ENCODE peak calls at places on chromosomes 13 and 19, in seven cellular contexts. H is tibial artery, E is heart left ventricle, C is PC-3, M is lung, O is BE2C, P is body of pancreas. L is an unnamed sample. For H3K36me3, the result is how much of the 10 kb centered on the place peaks cover.

GRCh38 chr19:47070756-47071155 is 22.3 kb upstream of the TMEM160 start:
- DNase-seq in H (no peak), E (no peak), C (no peak), M (no peak), O (no peak), P (no peak), L (no peak)

GRCh38 chr19:18712981-18713380 is 29.5 kb downstream of the CRTC1 start:
- DNase-seq in H (no peak), E (no peak), C (no peak), M (no peak), O (no peak), P (no peak), L (no peak)

GRCh38 chr19:19384486-19384885 is 21.0 kb upstream of the GATAD2A start:
- DNase-seq in H (no peak), E (no peak), C (no peak), M (no peak), O (no peak), P (no peak), L (no peak)

GRCh38 chr19:47284324-47284899 is 9.7 kb downstream of the INAFM1 start:
- DNase-seq in H (no peak), E (no peak), C (peak), M (no peak), O (peak), P (peak), L (no peak)

GRCh38 chr19:55644842-55645511 is 1.5 kb downstream of the ZNF581 start:
- DNase-seq in H (no peak), E (no peak), C (no peak), M (no peak), O (no peak), P (no peak), L (peak)

GRCh38 chr19:35484637-35485036 is 5.6 kb downstream of the KRTDAP start:
- DNase-seq in H (no peak), E (no peak), C (no peak), M (no peak), O (no peak), P (no peak), L (no peak)

GRCh38 chr19:39145180-39145953 is 19.8 kb downstream of the PAK4 start:
- DNase-seq in H (no peak), E (no peak), C (no peak), M (no peak), O (no peak), P (peak), L (no peak)

GRCh38 chr19:49442354-49442753 is 1.0 kb upstream of the SLC17A7 start:
- DNase-seq in H (peak), E (peak), C (peak), M (no peak), O (no peak), P (peak), L (peak)

GRCh38 chr13:105778196-105778595 is 757.3 kb downstream of the EFNB2 start:
- DNase-seq in H (no peak), E (no peak), C (no peak), M (no peak), O (no peak), P (no peak), L (no peak)

GRCh38 chr13:42276683-42277082 is 4.7 kb downstream of the AKAP11 start:
- DNase-seq in H (no peak), E (no peak), C (no peak), M (no peak), O (no peak), P (no peak), L (no peak)

GRCh38 chr19:42596391-42597071 is 1.8 kb upstream of the CEACAM8 start:
- DNase-seq in H (no peak), E (peak), C (peak), M (no peak), O (peak), P (peak), L (no peak)

GRCh38 chr19:47609885-47610545 is 1.1 kb downstream of the BICRA start:
- DNase-seq in H (peak), E (peak), C (peak), M (peak), O (peak), P (peak), L (peak)

GRCh38 chr19:4636761-4637160 is 2.6 kb upstream of the TNFAIP8L1 start:
- DNase-seq in H (no peak), E (no peak), C (no peak), M (no peak), O (no peak), P (no peak), L (no peak)

GRCh38 chr13:110307697-110308376 is 753 bp downstream of the COL4A2 start:
- DNase-seq in H (no peak), E (no peak), C (no peak), M (no peak), O (no peak), P (no peak), L (no peak)

GRCh38 chr13:110797230-110797877 is 83.9 kb downstream of the ING1 start:
- DNase-seq in H (no peak), E (no peak), C (peak), M (no peak), O (no peak), P (no peak), L (no peak)

GRCh38 chr13:99415014-99415650 is 86.1 kb upstream of the TM9SF2 start:
- DNase-seq in H (peak), E (no peak), C (no peak), M (no peak), O (no peak), P (peak), L (no peak)

GRCh38 chr13:44093607-44094583 is 214.2 kb downstream of the LACC1 start:
- DNase-seq in H (no peak), E (no peak), C (no peak), M (no peak), O (no peak), P (no peak), L (no peak)

GRCh38 chr13:22220186-22221160 is 549.6 kb downstream of the FGF9 start:
- DNase-seq in H (no peak), E (no peak), C (no peak), M (no peak), O (no peak), P (no peak), L (no peak)

GRCh38 chr13:105974380-105974779 is 561.1 kb downstream of the EFNB2 start:
- DNase-seq in H (no peak), E (no peak), C (no peak), M (no peak), O (no peak), P (no peak), L (no peak)

GRCh38 chr13:86974995-86975328 is 696.2 kb upstream of the SLITRK5 start:
- DNase-seq in H (no peak), E (no peak), C (no peak), M (no peak), O (no peak), P (no peak), L (no peak)

GRCh38 chr19:32345261-32346207 is at the start of gene ZNF507:
- DNase-seq in H (peak), E (peak), C (peak), M (peak), O (peak), P (peak), L (peak)

GRCh38 chr13:30142502-30143211 is 164.7 kb downstream of the KATNAL1 start:
- DNase-seq in H (no peak), E (no peak), C (peak), M (no peak), O (peak), P (peak), L (no peak)

GRCh38 chr13:106416645-106417044 is 118.8 kb downstream of the EFNB2 start:
- DNase-seq in H (no peak), E (no peak), C (no peak), M (no peak), O (no peak), P (no peak), L (no peak)

GRCh38 chr19:896434-896833 is 3.1 kb downstream of the RNU6-9 start:
- DNase-seq in H (no peak), E (no peak), C (no peak), M (no peak), O (no peak), P (no peak), L (no peak)

GRCh38 chr13:18996627-18997051 is 185.0 kb downstream of the TUBA3C start:
- DNase-seq in H (no peak), E (no peak), C (no peak), M (no peak), O (no peak), P (peak), L (no peak)

GRCh38 chr13:51549593-51549992 is 34.7 kb upstream of the WDFY2 start:
- DNase-seq in H (no peak), E (no peak), C (no peak), M (no peak), O (no peak), P (no peak), L (no peak)

GRCh38 chr19:15922021-15922420 is 12.3 kb downstream of the CYP4F11 start:
- DNase-seq in H (no peak), E (no peak), C (no peak), M (no peak), O (no peak), P (no peak), L (no peak)

GRCh38 chr19:29967623-29968022 is 25.6 kb downstream of the URI1 start:
- DNase-seq in H (no peak), E (no peak), C (no peak), M (no peak), O (peak), P (no peak), L (no peak)

GRCh38 chr13:98738213-98738612 is 14.3 kb downstream of the SLC15A1 start:
- DNase-seq in H (no peak), E (no peak), C (no peak), M (no peak), O (no peak), P (no peak), L (no peak)

GRCh38 chr13:37929308-37929707 is 59.7 kb upstream of the TRPC4 start:
- DNase-seq in H (no peak), E (no peak), C (no peak), M (no peak), O (no peak), P (no peak), L (no peak)

GRCh38 chr13:99960663-99961440 is 10.7 kb downstream of the ZIC5 start:
- DNase-seq in H (no peak), E (no peak), C (no peak), M (no peak), O (no peak), P (no peak), L (no peak)

GRCh38 chr19:23527797-23528196 is 132.5 kb upstream of the ZNF91 start:
- DNase-seq in H (no peak), E (no peak), C (no peak), M (no peak), O (no peak), P (no peak), L (no peak)

GRCh38 chr19:11296264-11296663 is 304 bp downstream of the TSPAN16 start:
- DNase-seq in H (peak), E (no peak), C (no peak), M (no peak), O (no peak), P (no peak), L (no peak)

GRCh38 chr13:99501952-99502310 is 659 bp downstream of the TM9SF2 start:
- DNase-seq in H (no peak), E (no peak), C (peak), M (no peak), O (peak), P (peak), L (peak)

GRCh38 chr13:29520671-29521070 is 74.8 kb downstream of the SLC7A1 start:
- DNase-seq in H (no peak), E (no peak), C (peak), M (no peak), O (no peak), P (no peak), L (no peak)

GRCh38 chr13:95301947-95302386 is 716 bp upstream of the ABCC4 start:
- DNase-seq in H (no peak), E (no peak), C (no peak), M (no peak), O (no peak), P (no peak), L (no peak)

GRCh38 chr19:5718032-5718578 is 1.8 kb downstream of the LONP1 start:
- DNase-seq in H (no peak), E (no peak), C (no peak), M (no peak), O (no peak), P (no peak), L (no peak)
- H3K4me3 ChIP-seq in H (peak), E (no peak), C (peak), M (no peak), O (peak), P (no peak), L (no peak)

DNA sequence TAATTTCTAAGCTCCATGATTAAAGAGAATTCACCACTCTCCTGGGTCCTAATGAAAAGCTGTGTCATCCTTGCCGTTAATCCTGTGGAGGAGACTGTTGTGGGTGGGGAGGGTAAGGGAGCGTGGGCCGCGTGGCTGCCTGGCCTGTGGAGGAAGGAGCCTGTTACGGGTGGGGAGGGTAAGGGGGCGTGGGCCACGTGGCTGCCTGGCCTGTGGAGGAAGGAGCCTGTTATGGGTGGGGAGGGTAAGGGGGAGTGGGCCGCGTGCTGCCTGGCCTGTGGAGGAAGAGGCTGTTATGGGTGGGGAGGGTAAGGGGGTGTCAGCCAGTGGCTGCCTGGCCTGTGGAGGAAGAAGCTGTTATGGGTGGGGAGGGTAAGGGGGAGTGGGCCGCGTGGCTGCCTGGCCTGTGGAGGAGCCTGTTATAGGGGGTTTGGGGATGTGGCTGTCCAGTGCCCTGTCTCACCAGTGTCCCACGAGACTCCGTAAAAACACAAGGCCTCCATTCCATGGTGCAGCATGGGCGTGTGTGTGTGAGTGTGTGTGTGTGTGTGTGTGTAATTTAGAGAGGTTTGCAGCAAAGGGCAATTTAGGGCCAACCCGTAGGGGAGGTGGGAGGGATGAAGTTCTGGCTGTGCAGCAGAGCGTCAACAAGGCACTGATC is 15.6 kb upstream of the DCUN1D2 start:
- DNase-seq in H (no peak), E (no peak), C (no peak), M (no peak), O (peak), P (no peak), L (no peak)
- H3K36me3 ChIP-seq in H (half or more), E (under half), C (under half), M (under half), O (under half), P (under half), L (under half)

DNA sequence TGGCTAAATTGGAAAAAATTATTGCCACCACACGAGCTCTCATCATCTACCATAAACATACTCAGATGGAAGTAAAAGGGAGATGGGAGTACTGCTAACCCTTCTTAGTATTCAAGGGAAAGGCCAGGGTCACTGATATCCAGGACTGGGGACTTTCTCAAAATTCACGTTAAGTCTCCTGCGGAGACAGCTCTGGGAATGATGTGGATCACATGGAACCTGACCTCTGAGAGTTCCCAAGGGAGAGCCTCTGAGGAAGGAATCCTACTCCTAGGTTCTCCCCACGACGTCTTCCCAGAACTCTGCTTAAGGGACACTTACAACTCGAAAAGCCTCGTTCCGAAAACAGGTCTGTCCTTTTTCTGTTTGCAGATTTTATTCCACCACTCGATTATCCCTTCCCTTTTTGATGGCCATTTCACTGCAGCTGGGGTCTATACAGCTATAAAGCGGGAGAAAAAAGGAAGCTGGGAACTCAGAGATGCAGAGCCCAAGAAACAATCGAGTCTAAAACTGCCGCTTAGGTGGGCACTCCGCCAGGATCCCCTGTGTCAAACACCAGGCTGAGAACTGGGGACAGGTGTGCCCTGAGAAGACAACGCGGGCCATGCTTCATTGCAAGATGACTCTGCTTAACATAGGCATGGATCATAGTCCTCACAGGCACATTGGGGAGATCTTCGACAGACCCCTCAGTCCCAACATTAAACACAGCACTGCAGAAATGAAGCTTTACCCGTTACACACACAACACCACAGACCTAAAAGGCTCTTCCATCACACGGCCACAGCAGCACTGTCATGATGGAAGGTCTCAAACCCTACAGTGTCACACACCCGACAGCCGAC is 823 bp upstream of the ZNF567 start:
- DNase-seq in H (peak), E (no peak), C (peak), M (no peak), O (peak), P (peak), L (no peak)
- TF ChIP-seq CTCF in H (no peak), E (no peak), C (no peak), M (no peak), O (no peak), P (no peak), L (no peak)

GRCh38 chr19:2041686-2042484 is 9.2 kb downstream of the MKNK2 start:
- DNase-seq in H (peak), E (peak), C (peak), M (peak), O (peak), P (peak), L (peak)

GRCh38 chr19:2043864-2044708 is 7.0 kb downstream of the MKNK2 start:
- DNase-seq in H (no peak), E (no peak), C (no peak), M (no peak), O (no peak), P (no peak), L (peak)

GRCh38 chr19:2043269-2043641 is 7.8 kb downstream of the MKNK2 start:
- DNase-seq in H (no peak), E (no peak), C (no peak), M (no peak), O (no peak), P (no peak), L (peak)

GRCh38 chr19:2041436-2041685 is 9.7 kb downstream of the MKNK2 start:
- DNase-seq in H (no peak), E (no peak), C (no peak), M (no peak), O (no peak), P (no peak), L (peak)

DNA sequence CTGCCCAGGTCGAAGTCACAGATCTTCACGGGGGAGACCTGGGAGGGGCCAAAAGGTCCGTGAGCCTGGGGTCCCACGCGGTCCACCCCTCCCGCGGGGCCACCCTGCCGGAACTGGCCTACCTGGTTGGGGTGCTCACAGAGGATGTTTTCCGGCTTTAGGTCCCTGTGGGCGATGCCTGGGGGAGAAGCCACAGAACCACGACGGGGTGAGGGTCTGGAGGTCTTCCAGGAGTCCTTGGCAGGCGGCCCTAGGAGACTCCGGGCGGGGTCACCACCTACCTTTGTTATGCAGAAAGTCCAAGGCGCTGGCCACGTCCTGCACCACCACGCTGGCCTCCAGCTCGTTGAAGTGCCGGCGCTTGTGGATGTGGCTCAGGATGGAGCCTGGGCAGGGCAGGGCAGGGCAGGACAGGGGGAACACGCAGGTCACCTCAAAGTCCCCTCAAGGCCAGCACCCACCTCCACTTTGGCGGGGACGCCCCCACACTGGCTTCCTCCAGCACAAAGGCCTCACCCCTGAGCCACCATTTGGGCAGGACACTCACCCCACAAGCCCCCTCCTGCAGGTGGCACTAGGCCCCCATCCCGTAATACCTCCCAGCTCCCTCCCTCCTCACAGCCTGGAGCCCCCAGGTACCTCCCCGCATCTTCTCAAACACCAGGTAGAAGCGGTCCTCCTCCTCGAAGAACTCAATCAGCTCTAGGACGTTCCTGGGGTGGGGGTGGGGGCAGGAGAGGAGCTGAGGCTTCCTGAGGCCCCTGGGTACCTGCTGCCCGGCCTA is 8.4 kb downstream of the MKNK2 start:
- DNase-seq in H (no peak), E (no peak), C (no peak), M (no peak), O (no peak), P (no peak), L (peak)
- H3K4me3 ChIP-seq in H (peak), E (no peak), C (no peak), M (no peak), O (peak), P (no peak), L (peak)

DNA sequence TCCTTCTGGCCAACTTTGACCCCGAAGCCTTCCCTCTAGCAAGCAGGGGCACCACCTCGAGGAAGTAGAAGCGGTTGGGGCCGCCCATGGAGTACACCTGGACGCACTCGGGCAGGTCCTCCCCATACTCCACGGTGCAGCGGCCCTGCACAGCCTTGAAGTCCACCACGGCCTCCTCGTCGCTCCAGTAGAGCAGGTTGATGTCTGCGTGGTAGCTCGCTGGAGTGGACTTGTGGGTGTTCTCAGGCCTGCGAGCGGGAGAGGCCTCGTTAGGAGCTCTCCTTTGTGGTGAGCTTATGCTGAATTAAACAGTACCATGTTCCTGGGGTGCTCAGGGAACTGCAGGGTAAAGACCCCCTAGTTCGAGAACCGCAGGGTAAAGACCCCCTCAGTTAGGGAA is 22.3 kb upstream of the EIF3G start:
- DNase-seq in H (no peak), E (no peak), C (no peak), M (no peak), O (no peak), P (no peak), L (no peak)
- H3K36me3 ChIP-seq in H (half or more), E (under half), C (half or more), M (under half), O (half or more), P (under half), L (half or more)

GRCh38 chr19:17327068-17327653 is 7.5 kb downstream of the ANO8 start:
- DNase-seq in H (no peak), E (no peak), C (no peak), M (no peak), O (no peak), P (no peak), L (no peak)

GRCh38 chr19:17328517-17329060 is 6.1 kb downstream of the ANO8 start:
- DNase-seq in H (no peak), E (no peak), C (no peak), M (no peak), O (no peak), P (no peak), L (no peak)

GRCh38 chr19:17329061-17329767 is 5.4 kb downstream of the ANO8 start:
- DNase-seq in H (no peak), E (no peak), C (no peak), M (no peak), O (no peak), P (no peak), L (no peak)

GRCh38 chr19:17326595-17326966 is 8.1 kb downstream of the ANO8 start:
- DNase-seq in H (no peak), E (no peak), C (no peak), M (no peak), O (no peak), P (no peak), L (no peak)

GRCh38 chr19:17327654-17328516 is 6.8 kb downstream of the ANO8 start:
- DNase-seq in H (no peak), E (no peak), C (no peak), M (peak), O (no peak), P (peak), L (peak)
- TF ChIP-seq CTCF in H (no peak), E (no peak), C (no peak), M (no peak), O (no peak), P (peak), L (no peak)

L was measured in suprapubic skin.